ENCODE peak calls at places on chromosomes 12 and 14, in ten cellular contexts. L, A, P, S, Q, X, U, T, B and K are unnamed samples.
A peak's percentile ranks its signal among the peaks of the same experiment; 100 is the strongest.

GRCh38 chr12:116861331-116861730 is 19.9 kb downstream of the HRK start:
- DNase-seq in L (peak; percentile 72), A (peak; percentile 80), P (no peak), S (peak; percentile 72), Q (peak; percentile 52), X (peak; percentile 77), U (peak; percentile 74), T (peak; percentile 74), B (peak; percentile 75), K (peak; percentile 34)

GRCh38 chr14:26765768-26766550 is 168.1 kb upstream of the NOVA1 start:
- DNase-seq in L (no peak), A (no peak), P (no peak), S (peak; percentile 93), Q (peak; percentile 41), X (peak; percentile 95), U (peak; percentile 51), T (peak; percentile 4), B (peak; percentile 18), K (no peak)

GRCh38 chr12:70639535-70639934 is 2.3 kb upstream of the PTPRB start:
- DNase-seq in L (no peak), A (no peak), P (no peak), S (no peak), Q (no peak), X (no peak), U (no peak), T (no peak), B (no peak), K (no peak)

GRCh38 chr12:110582286-110583136 is 607 bp downstream of the PPTC7 start:
- DNase-seq in L (peak; percentile 87), A (peak; percentile 80), P (no peak), S (no peak), Q (peak; percentile 62), X (peak; percentile 52), U (peak; percentile 78), T (no peak), B (peak; percentile 59), K (peak; percentile 78)

GRCh38 chr14:71720978-71721624 is 211.1 kb upstream of the RGS6 start:
- DNase-seq in L (no peak), A (no peak), P (no peak), S (peak; percentile 71), Q (no peak), X (peak; percentile 81), U (peak; percentile 53), T (peak; percentile 82), B (peak; percentile 42), K (peak; percentile 76)

GRCh38 chr14:75439989-75440388 is 12.2 kb downstream of the JDP2 start:
- DNase-seq in L (no peak), A (no peak), P (no peak), S (no peak), Q (no peak), X (no peak), U (peak; percentile 68), T (no peak), B (no peak), K (no peak)

GRCh38 chr12:127083028-127083949 is 1183.7 kb upstream of the TMEM132C start:
- DNase-seq in L (no peak), A (no peak), P (no peak), S (peak; percentile 79), Q (no peak), X (peak; percentile 84), U (peak; percentile 47), T (peak; percentile 68), B (no peak), K (peak; percentile 40)

GRCh38 chr12:115857923-115858322 is 419.6 kb downstream of the MED13L start:
- DNase-seq in L (peak; percentile 49), A (no peak), P (no peak), S (no peak), Q (peak; percentile 59), X (no peak), U (no peak), T (no peak), B (no peak), K (peak; percentile 70)

GRCh38 chr12:42823679-42824078 is 234.1 kb upstream of the PRICKLE1 start:
- DNase-seq in L (no peak), A (no peak), P (no peak), S (no peak), Q (no peak), X (no peak), U (no peak), T (no peak), B (no peak), K (no peak)

DNA sequence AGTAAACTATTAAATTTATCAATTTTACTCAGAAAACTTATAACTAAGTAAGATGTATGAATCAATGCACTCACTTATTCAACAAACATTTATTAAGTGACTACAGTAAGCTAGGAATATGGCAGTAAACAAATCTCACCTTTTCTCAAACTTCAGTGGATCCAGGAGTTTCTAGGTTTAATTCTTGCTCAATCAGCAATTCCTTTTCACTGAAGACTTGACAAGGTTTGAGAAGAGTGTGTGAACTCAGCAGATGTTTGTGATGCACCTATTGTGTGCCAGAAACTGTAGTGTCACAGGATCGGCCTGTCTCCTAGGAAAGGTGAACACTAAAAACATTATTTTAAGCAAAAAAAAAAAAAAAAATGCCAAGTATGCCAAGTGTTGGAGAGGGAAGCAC is 167.8 kb downstream of the ALG10 start:
- DNase-seq in L (no peak), A (no peak), P (no peak), S (no peak), Q (no peak), X (no peak), U (no peak), T (no peak), B (no peak), K (no peak)
- H3K27ac ChIP-seq in L (no peak overlapping the region), A (no peak overlapping the region), P (no peak overlapping the region), S (no peak overlapping the region), Q (peak overlapping the region; percentile 56), X (no peak overlapping the region), U (no peak overlapping the region), T (no peak overlapping the region), B (peak overlapping the region; percentile 37), K (no peak overlapping the region)

GRCh38 chr12:77686760-77687159 is 143.9 kb upstream of the NAV3 start:
- DNase-seq in L (no peak), A (no peak), P (no peak), S (no peak), Q (no peak), X (peak; percentile 23), U (no peak), T (peak; percentile 28), B (no peak), K (no peak)

GRCh38 chr12:77682488-77682887 is 148.2 kb upstream of the NAV3 start:
- DNase-seq in L (no peak), A (no peak), P (no peak), S (no peak), Q (no peak), X (no peak), U (no peak), T (no peak), B (no peak), K (no peak)

GRCh38 chr12:77687346-77687745 is 143.3 kb upstream of the NAV3 start:
- DNase-seq in L (no peak), A (no peak), P (no peak), S (no peak), Q (no peak), X (no peak), U (no peak), T (no peak), B (no peak), K (no peak)

GRCh38 chr12:77685906-77686305 is 144.8 kb upstream of the NAV3 start:
- DNase-seq in L (no peak), A (no peak), P (no peak), S (no peak), Q (no peak), X (no peak), U (no peak), T (no peak), B (no peak), K (no peak)

DNA sequence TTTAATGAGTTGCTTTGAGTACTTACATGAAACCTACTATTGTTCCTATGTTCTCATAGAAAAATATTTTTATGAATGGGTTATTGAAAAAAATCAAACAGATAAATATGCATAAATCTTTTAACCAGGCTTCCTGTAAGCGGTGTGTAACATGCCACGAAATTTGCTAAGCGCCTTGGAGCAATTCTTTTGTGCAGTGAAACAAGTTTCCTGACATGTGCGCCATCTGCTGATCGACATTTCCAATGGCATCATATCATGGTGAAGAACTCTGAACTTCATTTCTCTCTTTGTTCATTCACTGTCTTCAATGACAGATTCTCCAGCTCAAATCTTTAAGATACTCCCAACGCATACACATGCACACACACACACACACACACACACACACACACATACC is 145.6 kb upstream of the NAV3 start:
- DNase-seq in L (peak; percentile 48), A (no peak), P (no peak), S (peak; percentile 57), Q (no peak), X (peak; percentile 74), U (no peak), T (peak; percentile 77), B (peak; percentile 33), K (peak; percentile 57)
- H3K4me3 ChIP-seq in L (peak overlapping the region; percentile 20), A (no peak overlapping the region), P (no peak overlapping the region), S (no peak overlapping the region), Q (peak overlapping the region; percentile 31), X (peak overlapping the region; percentile 3), U (no peak overlapping the region), T (no peak overlapping the region), B (no peak overlapping the region), K (no peak overlapping the region)

DNA sequence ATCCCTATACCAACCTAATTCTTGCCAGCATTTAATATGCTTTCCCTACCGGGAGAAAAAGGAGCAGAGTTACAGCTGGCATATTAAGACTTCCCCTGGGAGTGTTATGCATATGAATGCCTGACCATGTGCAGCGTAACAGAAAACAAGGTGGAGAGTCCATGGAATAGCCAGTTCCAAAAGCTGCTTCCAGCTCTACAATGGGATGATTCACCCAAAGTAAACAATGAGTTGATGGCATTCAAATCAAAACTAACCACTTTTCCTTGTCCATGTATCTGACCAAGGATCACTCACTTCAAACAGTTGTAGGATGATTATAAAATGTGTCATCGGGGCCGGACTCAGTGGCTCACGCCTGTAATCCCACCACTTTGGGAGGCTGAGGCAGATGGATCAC is 48.2 kb upstream of the BICDL1 start:
- DNase-seq in L (no peak), A (no peak), P (no peak), S (peak; percentile 79), Q (no peak), X (peak; percentile 85), U (no peak), T (peak; percentile 63), B (no peak), K (no peak)
- H3K27ac ChIP-seq in L (no peak overlapping the region), A (no peak overlapping the region), P (no peak overlapping the region), S (no peak overlapping the region), Q (no peak overlapping the region), X (no peak overlapping the region), U (no peak overlapping the region), T (no peak overlapping the region), B (no peak overlapping the region), K (no peak overlapping the region)

DNA sequence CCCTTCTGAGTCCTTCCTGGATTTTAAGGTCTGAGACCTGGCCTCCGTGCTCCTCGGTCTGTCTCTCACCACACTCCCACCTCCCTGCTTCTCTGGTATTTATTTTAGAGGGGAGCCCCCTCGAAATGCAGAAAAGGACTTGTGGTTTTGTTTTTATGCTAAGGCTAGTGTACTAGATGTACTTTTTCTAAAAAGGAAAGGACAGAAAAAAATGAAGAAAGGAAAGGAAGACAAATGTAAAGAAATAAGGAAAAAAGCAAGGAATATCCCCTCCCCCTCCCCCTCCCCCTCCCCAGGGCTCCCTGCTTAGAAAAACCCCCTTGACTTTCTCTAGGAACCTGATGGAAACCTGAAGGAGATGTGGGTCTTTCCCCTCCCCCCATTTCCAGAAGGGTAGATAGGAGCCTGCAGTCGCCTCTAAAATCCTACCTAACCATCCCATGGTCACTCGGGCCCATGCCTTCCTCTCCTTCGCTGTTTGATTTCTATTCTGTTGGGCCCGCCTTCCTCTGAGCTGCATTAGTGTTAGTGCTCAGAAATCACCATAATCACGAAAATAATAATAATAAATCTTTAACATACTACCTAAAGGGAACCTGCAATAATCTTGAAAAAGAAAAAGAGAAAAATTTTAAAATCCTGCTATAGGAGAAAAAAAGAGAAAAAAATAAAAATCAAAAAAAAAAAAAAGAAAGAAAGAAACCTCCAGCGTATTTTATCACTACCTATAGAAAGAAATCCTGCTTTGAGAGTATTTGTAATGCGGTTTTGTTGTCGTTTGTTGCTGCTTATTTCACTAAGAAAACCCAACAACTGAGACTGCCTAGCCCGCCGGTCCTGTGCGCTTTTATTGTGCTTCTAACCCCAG is 3.1 kb downstream of the HOXC8 start:
- DNase-seq in L (no peak), A (no peak), P (no peak), S (no peak), Q (no peak), X (no peak), U (no peak), T (no peak), B (no peak), K (no peak)
- H3K4me3 ChIP-seq in L (no peak overlapping the region), A (peak overlapping the region; percentile 64), P (no peak overlapping the region), S (no peak overlapping the region), Q (no peak overlapping the region), X (no peak overlapping the region), U (no peak overlapping the region), T (no peak overlapping the region), B (no peak overlapping the region), K (peak overlapping the region; percentile 53)